ENCODE peak calls at places on chromosomes 4 and X, in five cellular contexts. One of them, this sample, is unnamed.

GRCh38 chrX:71466979-71467523 is 65.9 kb upstream of the OGT start:
- DNase-seq in DMS 273 treated with DMSO at 0.1 percent for 48 hours: no peak
- DNase-seq in sciatic nerve: no peak
- DNase-seq in RKO: no peak
- DNase-seq in NCI-H1694: no peak
- DNase-seq in this sample: no peak

GRCh38 chr4:72314869-72315268 is 254.2 kb downstream of the ADAMTS3 start:
- DNase-seq in DMS 273 treated with DMSO at 0.1 percent for 48 hours: no peak
- DNase-seq in RKO: peak; percentile 9
- DNase-seq in NCI-H1694: no peak
- DNase-seq in sciatic nerve: no peak
- DNase-seq in this sample: no peak

GRCh38 chr4:41787931-41788330 is 39.4 kb upstream of the PHOX2B start:
- DNase-seq in sciatic nerve: no peak
- DNase-seq in NCI-H1694: no peak
- DNase-seq in DMS 273 treated with DMSO at 0.1 percent for 48 hours: no peak
- DNase-seq in RKO: no peak
- DNase-seq in this sample: no peak

GRCh38 chrX:41491267-41492004 is 44.3 kb downstream of the NYX start:
- DNase-seq in DMS 273 treated with DMSO at 0.1 percent for 48 hours: no peak
- DNase-seq in NCI-H1694: no peak
- DNase-seq in sciatic nerve: no peak
- DNase-seq in RKO: peak; percentile 80
- DNase-seq in this sample: no peak

GRCh38 chr4:77921701-77922100 is 59.1 kb downstream of the MRPL1 start:
- DNase-seq in RKO: peak; percentile 90
- DNase-seq in NCI-H1694: no peak
- DNase-seq in sciatic nerve: no peak
- DNase-seq in DMS 273 treated with DMSO at 0.1 percent for 48 hours: no peak
- DNase-seq in this sample: no peak

GRCh38 chr4:113846433-113846832 is 84.9 kb upstream of the CAMK2D start:
- DNase-seq in RKO: no peak
- DNase-seq in NCI-H1694: no peak
- DNase-seq in sciatic nerve: no peak
- DNase-seq in DMS 273 treated with DMSO at 0.1 percent for 48 hours: no peak
- DNase-seq in this sample: no peak

GRCh38 chr4:78484574-78484973 is 67.0 kb upstream of the ANXA3 start:
- DNase-seq in sciatic nerve: no peak
- DNase-seq in NCI-H1694: no peak
- DNase-seq in DMS 273 treated with DMSO at 0.1 percent for 48 hours: no peak
- DNase-seq in RKO: no peak
- DNase-seq in this sample: no peak

GRCh38 chr4:28686618-28687017 is 1826.0 kb downstream of the STIM2 start:
- DNase-seq in DMS 273 treated with DMSO at 0.1 percent for 48 hours: no peak
- DNase-seq in RKO: peak; percentile 7
- DNase-seq in NCI-H1694: no peak
- DNase-seq in sciatic nerve: no peak
- DNase-seq in this sample: peak; percentile 7

GRCh38 chr4:26307027-26307426 is 13.8 kb upstream of the RBPJ start:
- DNase-seq in NCI-H1694: no peak
- DNase-seq in RKO: peak; percentile 22
- DNase-seq in sciatic nerve: no peak
- DNase-seq in DMS 273 treated with DMSO at 0.1 percent for 48 hours: no peak
- DNase-seq in this sample: no peak

GRCh38 chr4:24912252-24913098 is at the start of gene CCDC149:
- DNase-seq in NCI-H1694: peak; percentile 41
- DNase-seq in RKO: peak; percentile 58
- DNase-seq in DMS 273 treated with DMSO at 0.1 percent for 48 hours: peak; percentile 33
- DNase-seq in sciatic nerve: peak; percentile 70
- DNase-seq in this sample: peak; percentile 76

GRCh38 chrX:131944936-131945902 is 77.9 kb upstream of the STK26 start:
- DNase-seq in sciatic nerve: no peak
- DNase-seq in DMS 273 treated with DMSO at 0.1 percent for 48 hours: no peak
- DNase-seq in RKO: no peak
- DNase-seq in NCI-H1694: no peak
- DNase-seq in this sample: no peak

GRCh38 chrX:80511969-80512760 is 91.9 kb downstream of the TENT5D start:
- DNase-seq in RKO: no peak
- DNase-seq in DMS 273 treated with DMSO at 0.1 percent for 48 hours: no peak
- DNase-seq in NCI-H1694: no peak
- DNase-seq in sciatic nerve: no peak
- DNase-seq in this sample: no peak

GRCh38 chr4:41561241-41561640 is 23.3 kb downstream of the LIMCH1 start:
- DNase-seq in sciatic nerve: no peak
- DNase-seq in DMS 273 treated with DMSO at 0.1 percent for 48 hours: no peak
- DNase-seq in RKO: no peak
- DNase-seq in NCI-H1694: no peak
- DNase-seq in this sample: no peak

GRCh38 chrX:40470830-40471429 is 109.8 kb upstream of the ATP6AP2 start:
- DNase-seq in NCI-H1694: no peak
- DNase-seq in DMS 273 treated with DMSO at 0.1 percent for 48 hours: no peak
- DNase-seq in RKO: no peak
- DNase-seq in sciatic nerve: no peak
- DNase-seq in this sample: no peak

GRCh38 chr4:107888237-107888636 is 43.1 kb upstream of the CYP2U1 start:
- DNase-seq in RKO: peak; percentile 21
- DNase-seq in NCI-H1694: no peak
- DNase-seq in sciatic nerve: no peak
- DNase-seq in DMS 273 treated with DMSO at 0.1 percent for 48 hours: no peak
- DNase-seq in this sample: no peak

GRCh38 chrX:50967734-50968133 is 57.2 kb downstream of the BMP15 start:
- DNase-seq in RKO: peak; percentile 20
- DNase-seq in NCI-H1694: no peak
- DNase-seq in DMS 273 treated with DMSO at 0.1 percent for 48 hours: no peak
- DNase-seq in sciatic nerve: no peak
- DNase-seq in this sample: no peak

GRCh38 chr4:176988226-176988625 is 195.5 kb upstream of the VEGFC start:
- DNase-seq in NCI-H1694: no peak
- DNase-seq in RKO: peak; percentile 100
- DNase-seq in DMS 273 treated with DMSO at 0.1 percent for 48 hours: no peak
- DNase-seq in sciatic nerve: no peak
- DNase-seq in this sample: no peak

GRCh38 chr4:147801820-147802219 is 69.9 kb downstream of the ARHGAP10 start:
- DNase-seq in RKO: no peak
- DNase-seq in DMS 273 treated with DMSO at 0.1 percent for 48 hours: no peak
- DNase-seq in NCI-H1694: no peak
- DNase-seq in sciatic nerve: no peak
- DNase-seq in this sample: no peak